ENCODE peak calls at places on chromosomes 13 and 19, in six cellular contexts. C is H9, F is IMR-90, X is H1, D is neuronal stem cell, P is mesenchymal stem cell. G is an unnamed sample.

GRCh38 chr13:103695320-103695719 is 629.1 kb upstream of the SLC10A2 start:
- DNase-seq in C (no peak), P (no peak), F (no peak), X (no peak), D (no peak), G (no peak)

GRCh38 chr13:67137044-67137735 is 92.9 kb downstream of the PCDH9 start:
- DNase-seq in D (no peak), C (no peak), X (no peak), F (peak), P (peak), G (no peak)

GRCh38 chr13:46172531-46172991 is 9.4 kb downstream of the LCP1 start:
- DNase-seq in P (no peak), X (no peak), F (no peak), C (no peak), D (no peak), G (peak)

GRCh38 chr13:113978741-113979481 is 5.0 kb upstream of the C13orf46 start:
- DNase-seq in F (no peak), P (no peak), C (no peak), D (no peak), X (no peak), G (no peak)

GRCh38 chr19:4352701-4353121 is 9.3 kb downstream of the MPND start:
- DNase-seq in C (peak), X (no peak), D (peak), P (peak), F (peak), G (peak)

GRCh38 chr19:46789371-46789770 is 977 bp upstream of the SLC1A5 start:
- DNase-seq in F (no peak), C (no peak), P (no peak), D (no peak), X (no peak), G (no peak)

GRCh38 chr19:45791744-45792481 is 732 bp downstream of the DMWD start:
- DNase-seq in X (no peak), P (no peak), C (no peak), F (no peak), D (no peak), G (no peak)

GRCh38 chr19:41847351-41848105 is 2.7 kb downstream of the DMRTC2 start:
- DNase-seq in F (no peak), X (no peak), D (no peak), P (no peak), C (no peak), G (no peak)

GRCh38 chr19:28578208-28578607 is 634.7 kb downstream of the UQCRFS1 start:
- DNase-seq in X (no peak), P (no peak), C (no peak), D (no peak), F (no peak), G (no peak)

GRCh38 chr19:43555185-43555770 is 20.0 kb downstream of the XRCC1 start:
- DNase-seq in X (peak), P (peak), F (peak), C (peak), D (peak), G (peak)

GRCh38 chr13:51258612-51259358 is 36.6 kb downstream of the FAM124A start:
- DNase-seq in D (no peak), X (no peak), P (no peak), C (no peak), F (no peak), G (peak)

GRCh38 chr13:31982540-31982939 is 49.0 kb upstream of the FRY start:
- DNase-seq in D (no peak), F (peak), P (peak), X (no peak), C (no peak), G (no peak)

GRCh38 chr19:42246143-42246868 is 3.9 kb upstream of the GSK3A start:
- DNase-seq in F (peak), P (peak), X (no peak), D (no peak), C (peak), G (peak)

GRCh38 chr19:35797663-35798062 is 15.0 kb downstream of the PRODH2 start:
- DNase-seq in D (no peak), F (no peak), C (peak), P (no peak), X (no peak), G (peak)

GRCh38 chr19:32691952-32692726 is 518 bp downstream of the NUDT19 start:
- DNase-seq in C (peak), D (peak), F (peak), P (peak), X (no peak), G (peak)

GRCh38 chr13:24063281-24063851 is 97.2 kb upstream of the SPATA13 start:
- DNase-seq in F (no peak), C (no peak), X (no peak), P (no peak), D (no peak), G (no peak)

GRCh38 chr19:31545766-31546165 is 196.5 kb upstream of the TSHZ3 start:
- DNase-seq in D (no peak), P (no peak), F (no peak), C (no peak), X (no peak), G (no peak)

GRCh38 chr19:3945838-3946237 is 13.0 kb downstream of the NMRK2 start:
- DNase-seq in X (no peak), C (no peak), F (peak), P (peak), D (no peak), G (no peak)

GRCh38 chr19:10836478-10837325 is 690 bp upstream of the TMED1 start:
- DNase-seq in D (no peak), F (no peak), P (no peak), C (peak), X (no peak), G (no peak)

GRCh38 chr19:38889803-38890202 is 9.6 kb downstream of the SIRT2 start:
- DNase-seq in D (no peak), C (no peak), F (no peak), P (no peak), X (no peak), G (no peak)

GRCh38 chr19:4268816-4269430 is 10.1 kb upstream of the SHD start:
- DNase-seq in P (no peak), D (no peak), X (no peak), C (no peak), F (no peak), G (no peak)

GRCh38 chr13:33871207-33872004 is 53.5 kb downstream of the RFC3 start:
- DNase-seq in X (no peak), P (no peak), D (no peak), F (no peak), C (no peak), G (peak)

GRCh38 chr13:104641309-104641708 is 1575.1 kb upstream of the SLC10A2 start:
- DNase-seq in F (peak), C (no peak), X (no peak), P (peak), D (no peak), G (no peak)

GRCh38 chr19:19064811-19065745 is 1.3 kb downstream of the SLC25A42 start:
- DNase-seq in F (no peak), X (no peak), D (no peak), P (peak), C (no peak), G (no peak)

GRCh38 chr13:19605161-19605955 is 28.1 kb upstream of the MPHOSPH8 start:
- DNase-seq in C (no peak), D (no peak), F (peak), P (no peak), X (no peak), G (no peak)

GRCh38 chr19:35508129-35508528 is 5.3 kb downstream of the DMKN start:
- DNase-seq in P (no peak), F (no peak), X (no peak), D (no peak), C (no peak), G (no peak)

GRCh38 chr13:50643055-50643454 is 200.4 kb downstream of the DLEU7 start:
- DNase-seq in F (no peak), X (no peak), C (no peak), P (no peak), D (no peak), G (no peak)

GRCh38 chr13:43390101-43390500 is 366.7 kb downstream of the DNAJC15 start:
- DNase-seq in C (no peak), P (peak), X (no peak), D (no peak), F (peak), G (no peak)

GRCh38 chr19:9991425-9992191 is 18.7 kb downstream of the COL5A3 start:
- DNase-seq in X (no peak), F (no peak), P (no peak), C (no peak), D (no peak), G (no peak)

GRCh38 chr13:108325863-108326262 is 56.3 kb downstream of the TNFSF13B start:
- DNase-seq in C (no peak), F (no peak), D (no peak), X (no peak), P (no peak), G (no peak)

GRCh38 chr19:40410030-40410389 is 3.2 kb downstream of the PRX start:
- DNase-seq in X (no peak), P (no peak), C (peak), D (no peak), F (no peak), G (no peak)

GRCh38 chr13:113327391-113327765 is 30.3 kb downstream of the LAMP1 start:
- DNase-seq in C (no peak), P (no peak), X (no peak), F (no peak), D (no peak), G (no peak)

GRCh38 chr19:47514869-47515588 is at the start of gene NAPA:
- DNase-seq in D (peak), F (peak), P (peak), X (peak), C (peak), G (peak)

GRCh38 chr13:111184685-111185401 is 69.7 kb downstream of the ARHGEF7 start:
- DNase-seq in C (no peak), F (no peak), D (no peak), X (no peak), P (no peak), G (no peak)

GRCh38 chr13:99265823-99266426 is 7.7 kb upstream of the GPR18 start:
- DNase-seq in P (peak), C (no peak), F (peak), D (no peak), X (no peak), G (peak)

GRCh38 chr19:18529782-18530181 is 7.9 kb upstream of the ELL start:
- DNase-seq in F (no peak), C (no peak), P (no peak), D (no peak), X (no peak), G (no peak)

GRCh38 chr19:56139847-56140582 is 1.1 kb upstream of the ZNF444 start:
- DNase-seq in P (peak), X (no peak), C (no peak), F (no peak), D (no peak), G (no peak)

GRCh38 chr13:58397596-58398387 is 766.2 kb downstream of the PCDH17 start:
- DNase-seq in C (peak), P (no peak), D (no peak), F (no peak), X (no peak), G (no peak)

GRCh38 chr19:14105680-14106079 is 11.9 kb downstream of the PRKACA start:
- DNase-seq in F (no peak), C (no peak), D (no peak), X (no peak), P (no peak), G (no peak)

GRCh38 chr19:19662344-19662743 is 1.1 kb downstream of the ATP13A1 start:
- DNase-seq in D (no peak), X (no peak), P (no peak), F (no peak), C (no peak), G (no peak)

GRCh38 chr13:44908712-44909111 is 80.6 kb downstream of the NUFIP1 start:
- DNase-seq in C (no peak), P (no peak), D (no peak), F (no peak), X (no peak), G (no peak)
- H3K9ac ChIP-seq in C (no peak), P (no peak), D (no peak), F (no peak), X (no peak), G (no peak)

GRCh38 chr19:1260749-1261511 is 8.2 kb upstream of the CIRBP start:
- DNase-seq in X (peak), P (peak), F (peak), C (peak), D (peak), G (peak)
- H2BK120ac ChIP-seq in X (peak), P (peak), F (peak), C (no peak), D (peak), G (no peak)

DNA sequence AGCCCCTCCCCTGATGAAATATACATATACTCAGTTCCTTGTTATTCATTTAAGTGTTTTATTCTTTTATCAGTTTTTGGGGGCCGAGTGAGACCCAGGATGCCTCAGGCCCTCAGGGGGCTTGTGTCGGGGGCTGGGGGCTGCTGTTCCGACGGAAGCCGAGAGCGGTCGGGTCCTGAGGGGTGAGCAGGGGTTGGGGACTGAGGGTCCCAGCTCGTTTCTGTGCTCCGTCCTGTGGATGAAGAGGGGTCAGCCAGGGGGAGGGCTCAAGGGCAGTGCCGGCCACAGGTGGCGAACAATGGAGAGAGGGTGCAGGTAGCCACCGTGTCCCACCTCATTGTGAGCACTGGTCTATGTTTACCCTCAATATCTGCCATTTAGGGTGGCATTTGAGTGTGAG is 1.9 kb downstream of the PCP2 start:
- DNase-seq in D (no peak), C (no peak), P (no peak), F (no peak), X (no peak), G (no peak)
- H3K23ac ChIP-seq in D (no peak), C (no peak), P (no peak), F (no peak), X (no peak), G (no peak)

GRCh38 chr19:8005534-8006256 is at the start of gene ELAVL1:
- DNase-seq in C (peak), X (peak), D (peak), F (peak), P (peak), G (peak)
- H3K9ac ChIP-seq in C (peak), X (peak), D (peak), F (peak), P (peak), G (peak)

GRCh38 chr13:40401911-40402776 is 264.3 kb downstream of the FOXO1 start:
- DNase-seq in F (peak), P (peak), D (no peak), C (no peak), X (no peak), G (peak)
- H2BK120ac ChIP-seq in F (peak), P (no peak), D (no peak), C (no peak), X (no peak), G (no peak)

GRCh38 chr13:97339989-97340361 is 94.0 kb upstream of the RAP2A start:
- DNase-seq in C (no peak), X (no peak), D (no peak), P (no peak), F (no peak), G (no peak)

GRCh38 chr13:97338571-97338970 is 95.4 kb upstream of the RAP2A start:
- DNase-seq in P (no peak), C (no peak), F (no peak), X (no peak), D (no peak), G (no peak)

GRCh38 chr13:97337985-97338384 is 96.0 kb upstream of the RAP2A start:
- DNase-seq in D (no peak), C (no peak), X (no peak), F (no peak), P (no peak), G (no peak)

GRCh38 chr13:97340399-97340798 is 93.6 kb upstream of the RAP2A start:
- DNase-seq in C (no peak), X (no peak), P (no peak), D (no peak), F (no peak), G (no peak)

GRCh38 chr13:97339019-97339988 is 94.7 kb upstream of the RAP2A start:
- DNase-seq in C (no peak), P (peak), X (no peak), F (peak), D (no peak), G (no peak)
- H3K23ac ChIP-seq in C (no peak), P (no peak), X (no peak), F (peak), D (no peak), G (no peak)

DNA sequence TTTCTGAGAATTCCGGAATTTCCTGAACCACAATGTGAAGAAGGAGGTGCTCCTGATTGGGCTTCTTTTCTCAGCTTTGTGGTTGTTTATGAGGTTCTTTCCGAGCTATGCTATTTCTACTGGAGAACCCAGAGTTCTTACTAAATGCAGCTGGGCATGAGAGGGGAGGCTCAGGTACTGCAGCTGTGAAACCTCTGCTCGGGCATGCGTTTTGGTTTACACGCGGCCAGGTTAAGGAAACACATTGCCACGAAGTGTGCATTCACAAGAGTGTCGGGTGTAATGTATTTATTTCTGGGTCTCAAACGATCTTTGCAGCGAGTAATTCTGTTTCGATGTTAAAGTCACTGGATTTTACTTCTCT is 657 bp upstream of the MIR17HG start:
- DNase-seq in C (peak), F (no peak), X (no peak), D (peak), P (peak), G (peak)
- H3K9ac ChIP-seq in C (peak), F (peak), X (peak), D (no peak), P (peak), G (peak)

GRCh38 chr19:49641688-49642487 is at the start of gene SCAF1:
- DNase-seq in D (peak), F (peak), P (peak), X (peak), C (peak), G (peak)
- H2BK120ac ChIP-seq in D (peak), F (peak), P (peak), X (no peak), C (peak), G (peak)

GRCh38 chr13:109577191-109577700 is 209.1 kb downstream of the IRS2 start:
- DNase-seq in X (no peak), P (no peak), C (no peak), F (no peak), D (no peak), G (no peak)

GRCh38 chr13:109575821-109576220 is 210.6 kb downstream of the IRS2 start:
- DNase-seq in F (no peak), X (no peak), D (no peak), P (no peak), C (no peak), G (no peak)

GRCh38 chr13:109572389-109572788 is 214.0 kb downstream of the IRS2 start:
- DNase-seq in F (no peak), X (no peak), P (no peak), C (no peak), D (no peak), G (no peak)

DNA sequence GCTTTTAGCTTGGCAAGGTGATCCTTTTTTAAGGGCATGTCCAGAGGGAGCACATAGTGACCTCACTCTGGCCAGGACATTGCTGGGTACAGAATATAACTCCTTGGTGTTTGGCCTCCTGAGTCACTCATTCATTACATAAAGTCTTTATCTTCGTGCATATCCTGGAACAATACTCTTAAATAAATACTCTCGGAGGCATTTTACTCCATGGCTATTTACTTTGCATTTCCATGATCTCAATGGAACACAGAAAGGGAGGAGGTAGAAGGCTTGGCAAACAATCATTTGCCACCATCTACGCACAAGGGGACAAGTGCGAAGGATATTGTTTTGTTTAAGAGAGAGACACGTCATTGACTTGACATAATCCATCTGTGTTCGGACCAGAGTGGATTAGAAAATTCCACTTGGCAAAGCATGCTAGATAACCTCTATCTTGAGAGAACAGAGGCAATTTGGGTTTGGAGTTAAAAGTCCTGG is 210.0 kb downstream of the IRS2 start:
- DNase-seq in C (no peak), P (no peak), X (no peak), F (no peak), D (no peak), G (peak)
- H3K23ac ChIP-seq in C (no peak), P (no peak), X (no peak), F (no peak), D (no peak), G (no peak)

G was measured in mesendoderm.